ENCODE peak calls at places on chromosomes 4 and X, in seven cellular contexts. One of them, this sample, is unnamed.

GRCh38 chrX:38192007-38192625 is 28.6 kb downstream of the SRPX start:
- DNase-seq in fibroblast of mammary gland: peak; percentile 29
- DNase-seq in AG10803: peak; percentile 22
- DNase-seq in BJ: no peak
- DNase-seq in PC-3: peak; percentile 44
- DNase-seq in mammary epithelial cell: no peak
- DNase-seq in CD4-positive, alpha-beta T cell: no peak
- DNase-seq in this sample: peak; percentile 7

GRCh38 chr4:184628103-184628502 is 21.1 kb downstream of the CASP3 start:
- DNase-seq in fibroblast of mammary gland: peak; percentile 38
- DNase-seq in AG10803: no peak
- DNase-seq in BJ: no peak
- DNase-seq in PC-3: no peak
- DNase-seq in mammary epithelial cell: no peak
- DNase-seq in CD4-positive, alpha-beta T cell: no peak
- DNase-seq in this sample: no peak

GRCh38 chrX:42098897-42099296 is 175.5 kb upstream of the CASK start:
- DNase-seq in fibroblast of mammary gland: no peak
- DNase-seq in AG10803: no peak
- DNase-seq in BJ: no peak
- DNase-seq in PC-3: no peak
- DNase-seq in mammary epithelial cell: no peak
- DNase-seq in CD4-positive, alpha-beta T cell: no peak
- DNase-seq in this sample: no peak

GRCh38 chrX:40005290-40006011 is 92.3 kb downstream of the BCOR start:
- DNase-seq in fibroblast of mammary gland: no peak
- DNase-seq in AG10803: no peak
- DNase-seq in BJ: no peak
- DNase-seq in PC-3: no peak
- DNase-seq in mammary epithelial cell: no peak
- DNase-seq in CD4-positive, alpha-beta T cell: no peak
- DNase-seq in this sample: no peak

GRCh38 chr4:38688676-38689355 is 24.8 kb downstream of the KLF3 start:
- DNase-seq in fibroblast of mammary gland: no peak
- DNase-seq in AG10803: no peak
- DNase-seq in BJ: no peak
- DNase-seq in PC-3: no peak
- DNase-seq in mammary epithelial cell: no peak
- DNase-seq in CD4-positive, alpha-beta T cell: no peak
- DNase-seq in this sample: no peak

GRCh38 chrX:128052303-128052702 is at the start of gene ACTRT1:
- DNase-seq in fibroblast of mammary gland: no peak
- DNase-seq in AG10803: no peak
- DNase-seq in BJ: no peak
- DNase-seq in PC-3: no peak
- DNase-seq in mammary epithelial cell: no peak
- DNase-seq in CD4-positive, alpha-beta T cell: no peak
- DNase-seq in this sample: no peak

GRCh38 chr4:139144911-139145551 is 32.0 kb downstream of the ELF2 start:
- DNase-seq in fibroblast of mammary gland: no peak
- DNase-seq in AG10803: no peak
- DNase-seq in BJ: no peak
- DNase-seq in PC-3: no peak
- DNase-seq in mammary epithelial cell: no peak
- DNase-seq in CD4-positive, alpha-beta T cell: no peak
- DNase-seq in this sample: no peak

GRCh38 chr4:7398104-7398423 is 36.7 kb downstream of the PSAPL1 start:
- DNase-seq in fibroblast of mammary gland: peak; percentile 18
- DNase-seq in AG10803: peak; percentile 25
- DNase-seq in BJ: no peak
- DNase-seq in PC-3: peak; percentile 61
- DNase-seq in mammary epithelial cell: peak; percentile 83
- DNase-seq in CD4-positive, alpha-beta T cell: no peak
- DNase-seq in this sample: no peak

GRCh38 chr4:184460495-184461285 is 13.7 kb downstream of the IRF2 start:
- DNase-seq in fibroblast of mammary gland: no peak
- DNase-seq in AG10803: no peak
- DNase-seq in BJ: no peak
- DNase-seq in PC-3: no peak
- DNase-seq in mammary epithelial cell: no peak
- DNase-seq in CD4-positive, alpha-beta T cell: no peak
- DNase-seq in this sample: no peak

GRCh38 chr4:186839122-186840037 is 115.7 kb upstream of the FAT1 start:
- DNase-seq in fibroblast of mammary gland: peak; percentile 87
- DNase-seq in AG10803: peak; percentile 74
- DNase-seq in BJ: peak; percentile 56
- DNase-seq in PC-3: peak; percentile 23
- DNase-seq in mammary epithelial cell: peak; percentile 35
- DNase-seq in CD4-positive, alpha-beta T cell: no peak
- DNase-seq in this sample: peak; percentile 24

GRCh38 chr4:78437608-78438088 is 113.9 kb upstream of the ANXA3 start:
- DNase-seq in fibroblast of mammary gland: no peak
- DNase-seq in AG10803: peak; percentile 68
- DNase-seq in BJ: no peak
- DNase-seq in PC-3: no peak
- DNase-seq in mammary epithelial cell: peak; percentile 29
- DNase-seq in CD4-positive, alpha-beta T cell: no peak
- DNase-seq in this sample: no peak

GRCh38 chrX:11449613-11450012 is 156.4 kb downstream of the AMELX start:
- DNase-seq in fibroblast of mammary gland: no peak
- DNase-seq in AG10803: no peak
- DNase-seq in BJ: no peak
- DNase-seq in PC-3: peak; percentile 45
- DNase-seq in mammary epithelial cell: no peak
- DNase-seq in CD4-positive, alpha-beta T cell: no peak
- DNase-seq in this sample: no peak

GRCh38 chr4:11765849-11766453 is 337.3 kb upstream of the HS3ST1 start:
- DNase-seq in fibroblast of mammary gland: peak; percentile 59
- DNase-seq in AG10803: no peak
- DNase-seq in BJ: no peak
- DNase-seq in PC-3: peak; percentile 68
- DNase-seq in mammary epithelial cell: peak; percentile 41
- DNase-seq in CD4-positive, alpha-beta T cell: no peak
- DNase-seq in this sample: peak; percentile 17

GRCh38 chr4:163300445-163300844 is 32.0 kb downstream of the NPY1R start:
- DNase-seq in fibroblast of mammary gland: no peak
- DNase-seq in AG10803: no peak
- DNase-seq in BJ: no peak
- DNase-seq in PC-3: no peak
- DNase-seq in mammary epithelial cell: no peak
- DNase-seq in CD4-positive, alpha-beta T cell: no peak
- DNase-seq in this sample: no peak

GRCh38 chr4:102564399-102564921 is 63.3 kb downstream of the NFKB1 start:
- DNase-seq in fibroblast of mammary gland: peak; percentile 88
- DNase-seq in AG10803: peak; percentile 69
- DNase-seq in BJ: no peak
- DNase-seq in PC-3: peak; percentile 19
- DNase-seq in mammary epithelial cell: peak; percentile 90
- DNase-seq in CD4-positive, alpha-beta T cell: no peak
- DNase-seq in this sample: peak; percentile 20

GRCh38 chr4:73693816-73694215 is 46.6 kb upstream of the CXCL8 start:
- DNase-seq in fibroblast of mammary gland: no peak
- DNase-seq in AG10803: no peak
- DNase-seq in BJ: no peak
- DNase-seq in PC-3: no peak
- DNase-seq in mammary epithelial cell: no peak
- DNase-seq in CD4-positive, alpha-beta T cell: no peak
- DNase-seq in this sample: no peak

GRCh38 chr4:106868381-106869035 is 167.6 kb downstream of the DKK2 start:
- DNase-seq in fibroblast of mammary gland: peak; percentile 35
- DNase-seq in AG10803: peak; percentile 62
- DNase-seq in BJ: no peak
- DNase-seq in PC-3: peak; percentile 50
- DNase-seq in mammary epithelial cell: peak; percentile 62
- DNase-seq in CD4-positive, alpha-beta T cell: no peak
- DNase-seq in this sample: no peak

GRCh38 chr4:68410643-68411042 is 36.6 kb upstream of the TMPRSS11E start:
- DNase-seq in fibroblast of mammary gland: no peak
- DNase-seq in AG10803: no peak
- DNase-seq in BJ: no peak
- DNase-seq in PC-3: no peak
- DNase-seq in mammary epithelial cell: no peak
- DNase-seq in CD4-positive, alpha-beta T cell: no peak
- DNase-seq in this sample: no peak

GRCh38 chr4:182222766-182223165 is 20.4 kb upstream of the TENM3 start:
- DNase-seq in fibroblast of mammary gland: no peak
- DNase-seq in AG10803: no peak
- DNase-seq in BJ: no peak
- DNase-seq in PC-3: no peak
- DNase-seq in mammary epithelial cell: no peak
- DNase-seq in CD4-positive, alpha-beta T cell: no peak
- DNase-seq in this sample: no peak

GRCh38 chrX:50618788-50619558 is 148.3 kb upstream of the DGKK start:
- DNase-seq in fibroblast of mammary gland: peak; percentile 1
- DNase-seq in AG10803: no peak
- DNase-seq in BJ: no peak
- DNase-seq in PC-3: no peak
- DNase-seq in mammary epithelial cell: peak; percentile 32
- DNase-seq in CD4-positive, alpha-beta T cell: no peak
- DNase-seq in this sample: no peak

GRCh38 chrX:50617183-50617582 is 146.6 kb upstream of the DGKK start:
- DNase-seq in fibroblast of mammary gland: no peak
- DNase-seq in AG10803: no peak
- DNase-seq in BJ: no peak
- DNase-seq in PC-3: no peak
- DNase-seq in mammary epithelial cell: no peak
- DNase-seq in CD4-positive, alpha-beta T cell: no peak
- DNase-seq in this sample: no peak

GRCh38 chrX:50626432-50626831 is 155.8 kb upstream of the DGKK start:
- DNase-seq in fibroblast of mammary gland: no peak
- DNase-seq in AG10803: no peak
- DNase-seq in BJ: no peak
- DNase-seq in PC-3: no peak
- DNase-seq in mammary epithelial cell: no peak
- DNase-seq in CD4-positive, alpha-beta T cell: no peak
- DNase-seq in this sample: no peak

GRCh38 chrX:50627696-50628095 is 157.1 kb upstream of the DGKK start:
- DNase-seq in fibroblast of mammary gland: no peak
- DNase-seq in AG10803: no peak
- DNase-seq in BJ: no peak
- DNase-seq in PC-3: no peak
- DNase-seq in mammary epithelial cell: no peak
- DNase-seq in CD4-positive, alpha-beta T cell: no peak
- DNase-seq in this sample: no peak

DNA sequence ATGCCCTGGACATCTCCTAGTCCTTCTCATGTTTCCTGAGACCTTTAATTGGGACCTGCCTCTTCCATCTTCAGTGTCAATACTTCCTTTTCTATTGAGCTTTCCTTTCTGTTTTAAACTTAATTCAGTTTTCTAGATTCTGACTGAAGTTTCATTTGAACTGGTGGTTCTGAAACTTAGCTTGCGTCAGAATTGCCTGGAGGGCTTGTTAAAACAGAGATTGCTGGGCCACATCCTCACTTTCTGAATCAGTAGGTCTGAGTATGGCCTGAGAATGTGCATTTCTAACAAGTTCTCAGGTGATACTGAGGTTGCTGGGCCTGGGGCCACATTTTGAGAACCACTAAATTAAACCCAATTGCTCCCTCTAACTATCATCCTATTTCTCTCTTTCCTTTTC is 152.1 kb upstream of the DGKK start:
- DNase-seq in fibroblast of mammary gland: no peak
- DNase-seq in AG10803: no peak
- DNase-seq in BJ: no peak
- DNase-seq in PC-3: no peak
- DNase-seq in mammary epithelial cell: no peak
- DNase-seq in CD4-positive, alpha-beta T cell: no peak
- DNase-seq in this sample: no peak
- TF ChIP-seq CTCF in fibroblast of mammary gland: no peak
- TF ChIP-seq CTCF in AG10803: no peak
- TF ChIP-seq CTCF in BJ: no peak
- TF ChIP-seq CTCF in PC-3: no peak
- TF ChIP-seq CTCF in mammary epithelial cell: no peak
- TF ChIP-seq CTCF in CD4-positive, alpha-beta T cell: no peak
- TF ChIP-seq CTCF in this sample: no peak

GRCh38 chr4:177508662-177509061 is 66.4 kb upstream of the AGA start:
- DNase-seq in fibroblast of mammary gland: no peak
- DNase-seq in AG10803: no peak
- DNase-seq in BJ: no peak
- DNase-seq in PC-3: no peak
- DNase-seq in mammary epithelial cell: no peak
- DNase-seq in CD4-positive, alpha-beta T cell: no peak
- DNase-seq in this sample: no peak

GRCh38 chr4:177499537-177499936 is 57.3 kb upstream of the AGA start:
- DNase-seq in fibroblast of mammary gland: no peak
- DNase-seq in AG10803: no peak
- DNase-seq in BJ: no peak
- DNase-seq in PC-3: no peak
- DNase-seq in mammary epithelial cell: no peak
- DNase-seq in CD4-positive, alpha-beta T cell: no peak
- DNase-seq in this sample: no peak

GRCh38 chr4:177509346-177509745 is 67.1 kb upstream of the AGA start:
- DNase-seq in fibroblast of mammary gland: no peak
- DNase-seq in AG10803: no peak
- DNase-seq in BJ: no peak
- DNase-seq in PC-3: no peak
- DNase-seq in mammary epithelial cell: no peak
- DNase-seq in CD4-positive, alpha-beta T cell: no peak
- DNase-seq in this sample: no peak

DNA sequence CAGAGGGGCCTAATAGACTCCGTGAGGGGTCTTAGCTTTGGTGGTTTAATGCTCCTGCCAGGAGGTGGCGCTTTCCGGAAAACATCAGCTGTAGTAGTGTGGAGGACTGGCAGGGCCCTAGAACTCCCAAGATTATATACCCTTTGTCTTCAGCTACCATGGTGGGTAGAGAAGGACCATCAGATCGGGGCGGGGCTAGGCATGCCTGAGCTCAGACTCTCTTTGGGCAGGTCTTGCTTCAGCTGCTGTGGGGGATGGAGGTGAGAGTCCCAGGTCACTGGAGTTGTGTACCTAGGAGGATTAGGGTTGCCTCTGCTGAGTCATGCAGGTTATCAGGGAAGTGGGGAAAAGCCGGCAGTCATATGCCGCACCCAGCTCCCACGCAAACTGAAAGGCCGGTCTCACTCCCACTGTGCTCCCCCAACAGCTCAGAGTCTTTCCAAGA is 63.0 kb upstream of the AGA start:
- DNase-seq in fibroblast of mammary gland: no peak
- DNase-seq in AG10803: no peak
- DNase-seq in BJ: no peak
- DNase-seq in PC-3: no peak
- DNase-seq in mammary epithelial cell: no peak
- DNase-seq in CD4-positive, alpha-beta T cell: no peak
- DNase-seq in this sample: no peak
- TF ChIP-seq CTCF in fibroblast of mammary gland: no peak
- TF ChIP-seq CTCF in AG10803: no peak
- TF ChIP-seq CTCF in BJ: no peak
- TF ChIP-seq CTCF in PC-3: peak; percentile 20
- TF ChIP-seq CTCF in mammary epithelial cell: no peak
- TF ChIP-seq CTCF in CD4-positive, alpha-beta T cell: no peak
- TF ChIP-seq CTCF in this sample: no peak

GRCh38 chr4:151676301-151676700 is 84.5 kb downstream of the GATB start:
- DNase-seq in fibroblast of mammary gland: peak; percentile 95
- DNase-seq in AG10803: peak; percentile 75
- DNase-seq in BJ: no peak
- DNase-seq in PC-3: peak; percentile 75
- DNase-seq in mammary epithelial cell: peak; percentile 88
- DNase-seq in CD4-positive, alpha-beta T cell: no peak
- DNase-seq in this sample: no peak
- TF ChIP-seq CTCF in fibroblast of mammary gland: no peak
- TF ChIP-seq CTCF in AG10803: no peak
- TF ChIP-seq CTCF in BJ: no peak
- TF ChIP-seq CTCF in PC-3: no peak
- TF ChIP-seq CTCF in mammary epithelial cell: peak; percentile 0
- TF ChIP-seq CTCF in CD4-positive, alpha-beta T cell: no peak
- TF ChIP-seq CTCF in this sample: no peak

GRCh38 chrX:14697453-14697852 is 168.1 kb downstream of the GLRA2 start:
- DNase-seq in fibroblast of mammary gland: peak; percentile 25
- DNase-seq in AG10803: no peak
- DNase-seq in BJ: no peak
- DNase-seq in PC-3: peak; percentile 69
- DNase-seq in mammary epithelial cell: peak; percentile 21
- DNase-seq in CD4-positive, alpha-beta T cell: no peak
- DNase-seq in this sample: peak; percentile 22
- TF ChIP-seq CTCF in fibroblast of mammary gland: peak; percentile 62
- TF ChIP-seq CTCF in AG10803: peak; percentile 40
- TF ChIP-seq CTCF in BJ: peak; percentile 36
- TF ChIP-seq CTCF in PC-3: peak; percentile 84
- TF ChIP-seq CTCF in mammary epithelial cell: peak; percentile 75
- TF ChIP-seq CTCF in CD4-positive, alpha-beta T cell: no peak
- TF ChIP-seq CTCF in this sample: peak; percentile 66